ENCODE peak calls at places on chromosomes 3 and 15, in five cellular contexts. One of them, this sample, is unnamed.
A peak's percentile ranks its signal among the peaks of the same experiment; 100 is the strongest.

GRCh38 chr3:42229942-42230688 is 35.9 kb downstream of the CCK start:
- DNase-seq in CD4-positive, CD25-positive, alpha-beta regulatory T cell: no peak
- DNase-seq in mucosa of descending colon: no peak
- DNase-seq in NCI-H146: peak; percentile 19
- DNase-seq in SW 1271: peak; percentile 58
- DNase-seq in this sample: peak; percentile 34

GRCh38 chr3:126781889-126782491 is 78.0 kb downstream of the CHCHD6 start:
- DNase-seq in CD4-positive, CD25-positive, alpha-beta regulatory T cell: no peak
- DNase-seq in NCI-H146: no peak
- DNase-seq in mucosa of descending colon: no peak
- DNase-seq in SW 1271: no peak
- DNase-seq in this sample: no peak

GRCh38 chr3:47380026-47380600 is 708 bp upstream of the PTPN23 start:
- DNase-seq in SW 1271: no peak
- DNase-seq in mucosa of descending colon: no peak
- DNase-seq in NCI-H146: no peak
- DNase-seq in CD4-positive, CD25-positive, alpha-beta regulatory T cell: no peak
- DNase-seq in this sample: no peak

GRCh38 chr3:66406841-66407240 is 94.0 kb downstream of the LRIG1 start:
- DNase-seq in mucosa of descending colon: no peak
- DNase-seq in CD4-positive, CD25-positive, alpha-beta regulatory T cell: no peak
- DNase-seq in NCI-H146: no peak
- DNase-seq in SW 1271: no peak
- DNase-seq in this sample: no peak

GRCh38 chr3:105040026-105040622 is 326.6 kb upstream of the ALCAM start:
- DNase-seq in NCI-H146: peak; percentile 93
- DNase-seq in SW 1271: no peak
- DNase-seq in mucosa of descending colon: no peak
- DNase-seq in CD4-positive, CD25-positive, alpha-beta regulatory T cell: no peak
- DNase-seq in this sample: no peak

GRCh38 chr3:38000965-38001455 is 10.4 kb downstream of the VILL start:
- DNase-seq in SW 1271: no peak
- DNase-seq in mucosa of descending colon: peak; percentile 42
- DNase-seq in CD4-positive, CD25-positive, alpha-beta regulatory T cell: no peak
- DNase-seq in NCI-H146: no peak
- DNase-seq in this sample: no peak

GRCh38 chr15:77107531-77108355 is 36.8 kb upstream of the TSPAN3 start:
- DNase-seq in NCI-H146: peak; percentile 49
- DNase-seq in CD4-positive, CD25-positive, alpha-beta regulatory T cell: peak; percentile 45
- DNase-seq in mucosa of descending colon: no peak
- DNase-seq in SW 1271: peak; percentile 51
- DNase-seq in this sample: no peak

GRCh38 chr3:153070153-153070868 is 91.7 kb upstream of the RAP2B start:
- DNase-seq in SW 1271: no peak
- DNase-seq in mucosa of descending colon: no peak
- DNase-seq in CD4-positive, CD25-positive, alpha-beta regulatory T cell: no peak
- DNase-seq in NCI-H146: no peak
- DNase-seq in this sample: no peak

GRCh38 chr15:37056894-37057205 is 43.5 kb downstream of the MEIS2 start:
- DNase-seq in CD4-positive, CD25-positive, alpha-beta regulatory T cell: no peak
- DNase-seq in SW 1271: no peak
- DNase-seq in NCI-H146: no peak
- DNase-seq in mucosa of descending colon: no peak
- DNase-seq in this sample: no peak

GRCh38 chr15:63244399-63244798 is 33.0 kb upstream of the APH1B start:
- DNase-seq in mucosa of descending colon: no peak
- DNase-seq in NCI-H146: no peak
- DNase-seq in SW 1271: peak; percentile 61
- DNase-seq in CD4-positive, CD25-positive, alpha-beta regulatory T cell: no peak
- DNase-seq in this sample: no peak

GRCh38 chr3:143000525-143000924 is 845 bp upstream of the U2SURP start:
- DNase-seq in NCI-H146: peak; percentile 52
- DNase-seq in SW 1271: peak; percentile 46
- DNase-seq in CD4-positive, CD25-positive, alpha-beta regulatory T cell: no peak
- DNase-seq in mucosa of descending colon: no peak
- DNase-seq in this sample: no peak

GRCh38 chr3:176513604-176514003 is 683.7 kb downstream of the TBL1XR1 start:
- DNase-seq in NCI-H146: no peak
- DNase-seq in CD4-positive, CD25-positive, alpha-beta regulatory T cell: peak; percentile 9
- DNase-seq in mucosa of descending colon: no peak
- DNase-seq in SW 1271: no peak
- DNase-seq in this sample: no peak

GRCh38 chr3:65938147-65938546 is 100.6 kb downstream of the MAGI1 start:
- DNase-seq in SW 1271: no peak
- DNase-seq in mucosa of descending colon: no peak
- DNase-seq in NCI-H146: no peak
- DNase-seq in CD4-positive, CD25-positive, alpha-beta regulatory T cell: no peak
- DNase-seq in this sample: no peak

GRCh38 chr15:82122754-82123400 is 77.1 kb upstream of the MEX3B start:
- DNase-seq in mucosa of descending colon: no peak
- DNase-seq in CD4-positive, CD25-positive, alpha-beta regulatory T cell: no peak
- DNase-seq in NCI-H146: no peak
- DNase-seq in SW 1271: peak; percentile 79
- DNase-seq in this sample: peak; percentile 58

GRCh38 chr15:29613951-29614382 is 208.3 kb downstream of the TJP1 start:
- DNase-seq in NCI-H146: peak; percentile 22
- DNase-seq in mucosa of descending colon: no peak
- DNase-seq in SW 1271: no peak
- DNase-seq in CD4-positive, CD25-positive, alpha-beta regulatory T cell: no peak
- DNase-seq in this sample: peak; percentile 33

GRCh38 chr3:152183473-152183872 is 85.3 kb upstream of the MBNL1 start:
- DNase-seq in mucosa of descending colon: no peak
- DNase-seq in SW 1271: peak; percentile 13
- DNase-seq in CD4-positive, CD25-positive, alpha-beta regulatory T cell: peak; percentile 72
- DNase-seq in NCI-H146: peak; percentile 58
- DNase-seq in this sample: peak; percentile 46

GRCh38 chr15:74529911-74530310 is 11.1 kb upstream of the ARID3B start:
- DNase-seq in SW 1271: no peak
- DNase-seq in mucosa of descending colon: no peak
- DNase-seq in NCI-H146: no peak
- DNase-seq in CD4-positive, CD25-positive, alpha-beta regulatory T cell: no peak
- DNase-seq in this sample: no peak

This sample was measured in HCT116.